ENCODE peak calls at places on chromosome 2, in five cellular contexts. I is cardiac muscle cell; V is Caco-2; Y is CD4-positive, alpha-beta memory T cell; X is upper lobe of right lung. T is an unnamed sample. For H3K4me1 and H3K9me3, the result is how much of the 10 kb centered on the place peaks cover.

GRCh38 chr2:191009541-191010374 is 4.2 kb downstream of the STAT1 start:
- DNase-seq in X (no peak), Y (no peak), V (no peak), I (no peak), T (no peak)

GRCh38 chr2:86808315-86809161 is 17.8 kb upstream of the CD8A start:
- DNase-seq in X (peak), I (peak), Y (peak), V (peak), T (peak)

GRCh38 chr2:58535182-58535581 is 294.1 kb upstream of the FANCL start:
- DNase-seq in V (no peak), I (no peak), Y (no peak), X (no peak), T (no peak)

GRCh38 chr2:48419884-48420511 is 110.0 kb upstream of the STON1 start:
- DNase-seq in Y (no peak), V (no peak), X (no peak), I (no peak), T (no peak)

GRCh38 chr2:195471163-195471562 is 185.9 kb upstream of the SLC39A10 start:
- DNase-seq in Y (no peak), V (no peak), I (no peak), X (no peak), T (no peak)

GRCh38 chr2:25168256-25169072 is at the start of gene POMC:
- DNase-seq in V (peak), X (peak), I (peak), Y (peak), T (peak)

GRCh38 chr2:148259674-148260073 is 238.8 kb downstream of the MBD5 start:
- DNase-seq in X (no peak), V (no peak), Y (no peak), I (peak), T (no peak)

GRCh38 chr2:120552800-120553471 is 182.7 kb upstream of the GLI2 start:
- DNase-seq in Y (no peak), X (peak), V (peak), I (peak), T (no peak)

GRCh38 chr2:26245231-26245732 is 543 bp downstream of the HADHB start:
- DNase-seq in V (peak), I (no peak), Y (peak), X (peak), T (peak)

GRCh38 chr2:235312571-235312970 is 181.3 kb upstream of the AGAP1 start:
- DNase-seq in V (no peak), X (no peak), I (peak), Y (no peak), T (no peak)

GRCh38 chr2:146414456-146414855 is 1430.4 kb upstream of the ACVR2A start:
- DNase-seq in X (no peak), I (no peak), V (no peak), Y (no peak), T (no peak)

GRCh38 chr2:238352361-238352760 is 32.0 kb downstream of the TRAF3IP1 start:
- DNase-seq in X (no peak), V (no peak), I (no peak), Y (no peak), T (no peak)

GRCh38 chr2:224121406-224122067 is 82.5 kb upstream of the SERPINE2 start:
- DNase-seq in V (no peak), I (no peak), Y (no peak), X (no peak), T (no peak)

GRCh38 chr2:188734688-188735087 is 239.5 kb upstream of the COL3A1 start:
- DNase-seq in Y (no peak), I (peak), V (no peak), X (no peak), T (no peak)

GRCh38 chr2:85410584-85411404 is 628 bp upstream of the CAPG start:
- DNase-seq in Y (no peak), X (no peak), V (no peak), I (no peak), T (no peak)

GRCh38 chr2:8030694-8031303 is 651.1 kb upstream of the ID2 start:
- DNase-seq in X (no peak), Y (no peak), V (no peak), I (no peak), T (no peak)

GRCh38 chr2:126953483-126953882 is 54.8 kb downstream of the TEX51 start:
- DNase-seq in I (no peak), X (no peak), Y (no peak), V (no peak), T (no peak)

GRCh38 chr2:108575132-108575966 is 41.1 kb downstream of the LIMS1 start:
- DNase-seq in V (no peak), X (no peak), I (peak), Y (no peak), T (no peak)
- H3K4me1 ChIP-seq in V (under half), X (under half), I (under half), Y (under half), T (under half)

GRCh38 chr2:57107353-57107752 is 923.6 kb downstream of the CCDC85A start:
- DNase-seq in X (no peak), Y (no peak), I (no peak), V (no peak), T (no peak)
- H3K9me3 ChIP-seq in X (under half), Y (under half), I (under half), V (under half), T (under half)

GRCh38 chr2:159285929-159286708 is at the start of gene WDSUB1:
- DNase-seq in V (peak), I (peak), Y (no peak), X (peak), T (no peak)

GRCh38 chr2:159287733-159288132 is 1.2 kb upstream of the WDSUB1 start:
- DNase-seq in Y (no peak), V (no peak), I (no peak), X (no peak), T (no peak)

GRCh38 chr2:159286709-159287441 is 372 bp upstream of the WDSUB1 start:
- DNase-seq in I (peak), Y (peak), X (peak), V (peak), T (peak)

GRCh38 chr2:159292157-159292556 is 5.7 kb upstream of the WDSUB1 start:
- DNase-seq in X (no peak), I (no peak), V (no peak), Y (no peak), T (no peak)

DNA sequence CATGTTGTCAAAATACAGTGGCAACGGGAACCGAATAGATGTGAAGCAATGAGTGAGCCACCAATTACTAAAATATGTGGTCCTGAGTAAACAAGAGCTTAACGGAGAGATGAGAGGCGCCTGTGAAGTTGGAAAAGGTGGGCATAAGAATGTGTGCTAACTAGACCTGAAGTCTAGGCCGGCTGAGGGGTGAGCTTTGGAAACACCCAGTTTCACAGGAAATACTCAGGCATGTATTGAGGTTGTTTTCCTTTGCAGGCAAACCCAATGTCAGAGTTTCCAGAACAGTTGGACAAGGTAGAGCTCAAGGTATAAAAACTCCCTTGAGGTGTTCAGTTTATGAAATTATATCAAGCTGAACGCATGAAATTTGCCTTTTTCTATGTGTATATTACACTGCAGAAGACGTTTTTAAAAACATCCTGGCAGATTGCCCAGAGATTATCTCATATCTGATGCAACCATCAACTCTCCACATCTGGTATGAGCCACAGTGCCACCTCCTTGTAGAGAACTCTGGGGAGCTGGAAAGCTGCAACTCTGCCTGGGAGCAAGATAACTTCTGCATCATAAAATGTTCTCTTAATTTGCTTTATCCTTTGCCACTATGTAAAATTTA is 3.9 kb upstream of the WDSUB1 start:
- DNase-seq in I (peak), X (no peak), Y (peak), V (no peak), T (no peak)
- H3K4me3 ChIP-seq in I (no peak), X (no peak), Y (no peak), V (no peak), T (no peak)

GRCh38 chr2:239507576-239508258 is 106.9 kb upstream of the HDAC4 start:
- DNase-seq in X (no peak), V (no peak), Y (no peak), I (no peak), T (no peak)

GRCh38 chr2:239504643-239505235 is 103.9 kb upstream of the HDAC4 start:
- DNase-seq in X (no peak), Y (no peak), I (no peak), V (no peak), T (no peak)

GRCh38 chr2:239506101-239506808 is 105.4 kb upstream of the HDAC4 start:
- DNase-seq in X (no peak), I (no peak), V (no peak), Y (no peak), T (no peak)

GRCh38 chr2:239509388-239510143 is 108.7 kb upstream of the HDAC4 start:
- DNase-seq in Y (no peak), V (no peak), I (no peak), X (no peak), T (no peak)

GRCh38 chr2:239506961-239507360 is 106.1 kb upstream of the HDAC4 start:
- DNase-seq in I (no peak), X (no peak), V (no peak), Y (no peak), T (no peak)
- H3K4me1 ChIP-seq in I (under half), X (under half), V (under half), Y (under half), T (under half)